ENCODE peak calls at places on chromosome 22, in ten cellular contexts. S, U, P, A, N, F, X, V, G and L are unnamed samples.

GRCh38 chr22:33404723-33405122 is 346.5 kb upstream of the SYN3 start:
- DNase-seq in X (no peak), F (no peak), N (no peak), V (no peak), G (no peak), U (no peak), A (no peak), P (no peak), S (no peak), L (no peak)

GRCh38 chr22:45788530-45788929 is 116.9 kb downstream of the ATXN10 start:
- DNase-seq in S (no peak), A (no peak), V (no peak), G (no peak), U (no peak), P (no peak), X (no peak), N (no peak), F (no peak), L (no peak)

GRCh38 chr22:46328797-46329196 is 6.7 kb upstream of the TRMU start:
- DNase-seq in S (no peak), U (no peak), N (peak; percentile 19), G (no peak), A (no peak), F (no peak), X (no peak), P (peak; percentile 19), V (no peak), L (no peak)

GRCh38 chr22:36215976-36216375 is 14.4 kb upstream of the APOL4 start:
- DNase-seq in P (no peak), A (no peak), N (no peak), G (no peak), V (no peak), X (no peak), F (no peak), U (no peak), S (no peak), L (no peak)

GRCh38 chr22:46087816-46088277 is 62.5 kb upstream of the PPARA start:
- DNase-seq in F (peak; percentile 84), A (peak; percentile 88), X (peak; percentile 90), S (peak; percentile 67), N (peak; percentile 97), P (no peak), G (peak; percentile 85), V (no peak), U (peak; percentile 11), L (peak; percentile 82)

GRCh38 chr22:19285831-19286230 is 5.7 kb downstream of the CLTCL1 start:
- DNase-seq in X (no peak), U (no peak), N (no peak), S (no peak), P (no peak), V (no peak), F (no peak), G (no peak), A (no peak), L (no peak)

GRCh38 chr22:47206819-47207218 is 444.4 kb downstream of the TBC1D22A start:
- DNase-seq in P (no peak), A (peak; percentile 14), V (no peak), F (no peak), N (no peak), G (no peak), U (no peak), S (no peak), X (no peak), L (no peak)

GRCh38 chr22:17692841-17693240 is 54.3 kb downstream of the BCL2L13 start:
- DNase-seq in P (no peak), A (no peak), X (no peak), F (no peak), V (no peak), U (peak; percentile 18), G (no peak), N (no peak), S (no peak), L (no peak)

GRCh38 chr22:20268350-20269012 is 363 bp upstream of the RTN4R start:
- DNase-seq in X (no peak), U (peak; percentile 59), G (peak; percentile 15), P (peak; percentile 68), S (peak; percentile 44), V (peak; percentile 56), A (peak; percentile 75), N (no peak), F (peak; percentile 82), L (peak; percentile 75)

GRCh38 chr22:27833803-27834202 is 32.2 kb upstream of the MN1 start:
- DNase-seq in V (no peak), U (no peak), A (no peak), G (no peak), S (no peak), X (no peak), P (no peak), F (no peak), N (no peak), L (no peak)

GRCh38 chr22:36573815-36574350 is 44.9 kb upstream of the EIF3D start:
- DNase-seq in A (no peak), F (no peak), X (no peak), S (no peak), P (no peak), U (no peak), G (no peak), V (no peak), N (no peak), L (no peak)

GRCh38 chr22:42877597-42878340 is 20.7 kb upstream of the ARFGAP3 start:
- DNase-seq in V (no peak), P (no peak), G (no peak), A (no peak), X (no peak), F (no peak), S (no peak), N (no peak), U (no peak), L (peak; percentile 50)

GRCh38 chr22:35343664-35344550 is 37.0 kb upstream of the HMOX1 start:
- DNase-seq in P (no peak), S (no peak), N (no peak), U (no peak), G (no peak), A (no peak), F (no peak), X (no peak), V (no peak), L (no peak)

GRCh38 chr22:38069372-38070249 is 12.4 kb downstream of the PICK1 start:
- DNase-seq in V (no peak), G (peak; percentile 25), P (no peak), A (no peak), N (peak; percentile 92), U (no peak), F (peak; percentile 45), X (peak; percentile 62), S (peak; percentile 45), L (peak; percentile 45)

DNA sequence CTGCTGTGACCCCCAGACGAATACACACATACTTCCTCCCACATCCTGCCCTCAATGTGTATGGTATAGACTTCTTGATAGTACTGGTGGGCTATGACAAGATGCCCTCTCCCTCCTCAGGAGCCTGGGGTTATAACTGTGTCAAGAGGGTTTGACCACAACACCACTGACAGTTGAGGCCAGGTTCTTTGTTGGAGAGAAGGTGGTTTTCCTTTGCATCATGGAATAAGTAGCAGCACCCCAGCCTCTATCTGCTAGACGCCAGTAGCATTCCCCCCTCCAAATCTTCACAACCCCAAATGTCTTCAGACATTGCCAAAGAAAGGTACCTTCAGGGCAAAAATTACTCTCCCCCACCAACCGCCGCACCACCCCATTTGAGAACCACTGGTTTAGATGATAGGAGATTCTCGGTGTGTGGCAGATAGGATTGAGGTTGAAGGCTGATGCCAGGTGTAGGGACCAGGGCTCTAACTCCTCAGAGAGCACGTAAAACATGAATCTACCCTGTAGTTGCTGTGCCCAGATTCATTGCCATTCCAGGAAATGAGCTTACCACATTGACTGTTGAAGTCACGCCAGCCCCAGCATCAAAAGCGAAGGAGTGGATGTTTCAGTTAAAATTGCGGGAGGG is 5.5 kb upstream of the MYO18B start:
- DNase-seq in F (no peak), U (no peak), A (no peak), V (no peak), P (no peak), G (no peak), N (no peak), S (no peak), X (no peak), L (no peak)
- H3K4me3 ChIP-seq in F (no peak overlapping the region), U (no peak overlapping the region), A (no peak overlapping the region), V (peak overlapping the region; percentile 31), P (no peak overlapping the region), G (no peak overlapping the region), N (no peak overlapping the region), S (no peak overlapping the region), X (no peak overlapping the region), L (no peak overlapping the region)

DNA sequence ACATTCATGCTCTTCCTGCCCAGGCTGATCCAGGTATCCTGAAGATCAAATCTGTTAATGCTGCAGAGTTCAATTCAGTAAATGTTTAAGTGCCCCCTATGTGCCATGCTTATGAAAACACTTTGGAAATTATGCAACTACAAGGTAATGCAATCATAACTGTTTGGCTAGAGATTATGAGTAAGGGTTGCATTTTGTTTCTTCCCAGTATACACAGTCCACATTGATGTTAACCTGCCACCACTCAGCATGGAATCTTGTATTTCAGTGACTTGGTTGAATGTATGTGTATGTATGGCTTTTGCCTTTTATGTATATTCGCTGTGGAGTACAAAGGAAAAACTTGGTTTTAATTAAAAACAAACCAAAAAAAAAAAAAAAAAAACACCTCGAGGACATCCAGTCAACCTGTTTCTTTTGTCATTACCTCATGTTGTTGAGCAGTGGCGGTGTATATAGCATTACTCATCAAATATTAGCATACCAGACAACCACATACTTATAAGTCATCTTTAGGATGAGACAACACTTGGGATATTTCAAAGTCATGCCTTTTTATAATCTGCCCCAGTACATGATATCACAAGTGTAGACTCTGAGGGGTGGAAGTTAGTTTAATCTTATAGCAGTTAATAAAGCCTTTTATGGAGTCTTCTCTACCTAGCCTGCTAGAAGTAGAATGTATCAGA is 86.1 kb upstream of the HORMAD2 start:
- DNase-seq in S (peak; percentile 65), N (no peak), P (no peak), A (no peak), F (no peak), U (no peak), G (peak; percentile 26), V (no peak), X (peak; percentile 79), L (no peak)
- H3K4me3 ChIP-seq in S (no peak overlapping the region), N (no peak overlapping the region), P (no peak overlapping the region), A (no peak overlapping the region), F (no peak overlapping the region), U (no peak overlapping the region), G (no peak overlapping the region), V (no peak overlapping the region), X (no peak overlapping the region), L (no peak overlapping the region)

DNA sequence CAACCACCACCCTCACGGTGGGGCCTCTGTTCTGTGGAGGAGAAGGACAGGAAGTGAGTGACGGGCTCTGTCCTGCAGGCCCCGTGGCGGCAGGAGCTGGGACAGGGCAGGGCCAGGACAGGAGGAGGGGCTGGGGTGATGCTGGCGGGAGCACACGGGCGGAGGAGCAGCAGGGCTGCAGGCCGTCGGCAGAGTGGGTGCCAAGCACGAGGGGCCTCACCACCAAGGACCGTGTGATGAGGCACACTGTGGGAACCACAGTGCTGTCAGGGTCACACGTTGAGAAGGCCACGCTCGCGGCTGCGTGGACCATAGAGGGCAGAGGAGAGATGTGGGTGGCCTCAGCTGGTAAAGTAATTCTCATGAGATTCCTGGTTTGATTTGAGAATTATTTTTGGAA is 8.5 kb downstream of the SCO2 start:
- DNase-seq in U (no peak), P (no peak), G (no peak), N (no peak), F (no peak), V (no peak), X (no peak), A (no peak), S (no peak), L (no peak)
- H3K4me3 ChIP-seq in U (no peak overlapping the region), P (no peak overlapping the region), G (no peak overlapping the region), N (no peak overlapping the region), F (no peak overlapping the region), V (no peak overlapping the region), X (no peak overlapping the region), A (no peak overlapping the region), S (no peak overlapping the region), L (no peak overlapping the region)

GRCh38 chr22:23565288-23565941 is 14.7 kb downstream of the IGLL1 start:
- DNase-seq in G (no peak), F (peak; percentile 36), A (no peak), S (peak; percentile 22), N (no peak), V (no peak), P (no peak), X (no peak), U (peak; percentile 84), L (no peak)
- H3K4me3 ChIP-seq in G (no peak overlapping the region), F (no peak overlapping the region), A (peak overlapping the region; percentile 51), S (peak overlapping the region; percentile 37), N (peak overlapping the region; percentile 52), V (peak overlapping the region; percentile 50), P (peak overlapping the region; percentile 61), X (no peak overlapping the region), U (no peak overlapping the region), L (peak overlapping the region; percentile 51)